ENCODE peak calls at places on chromosomes 1 and 21, in ten cellular contexts. One of them, this sample, is unnamed.

GRCh38 chr1:18111605-18112297 is 4.2 kb downstream of the IGSF21 start:
- DNase-seq in epithelial cell of esophagus: no peak
- DNase-seq in heart right ventricle: no peak
- DNase-seq in lower leg skin: no peak
- DNase-seq in cardiac muscle cell: no peak
- DNase-seq in CD8-positive, alpha-beta T cell: no peak
- DNase-seq in body of pancreas: no peak
- DNase-seq in tibial artery: no peak
- DNase-seq in epithelial cell of proximal tubule: no peak
- DNase-seq in astrocyte of the spinal cord: no peak
- DNase-seq in this sample: no peak

GRCh38 chr1:164155337-164155850 is 403.6 kb upstream of the PBX1 start:
- DNase-seq in cardiac muscle cell: no peak
- DNase-seq in lower leg skin: no peak
- DNase-seq in astrocyte of the spinal cord: no peak
- DNase-seq in CD8-positive, alpha-beta T cell: no peak
- DNase-seq in epithelial cell of proximal tubule: no peak
- DNase-seq in tibial artery: no peak
- DNase-seq in epithelial cell of esophagus: no peak
- DNase-seq in body of pancreas: no peak
- DNase-seq in heart right ventricle: no peak
- DNase-seq in this sample: no peak

GRCh38 chr21:37193676-37194075 is 73.5 kb downstream of the VPS26C start:
- DNase-seq in astrocyte of the spinal cord: no peak
- DNase-seq in lower leg skin: no peak
- DNase-seq in tibial artery: no peak
- DNase-seq in CD8-positive, alpha-beta T cell: no peak
- DNase-seq in cardiac muscle cell: no peak
- DNase-seq in heart right ventricle: no peak
- DNase-seq in epithelial cell of esophagus: no peak
- DNase-seq in body of pancreas: no peak
- DNase-seq in epithelial cell of proximal tubule: no peak
- DNase-seq in this sample: no peak

GRCh38 chr1:184267747-184268146 is 119.1 kb upstream of the C1orf21 start:
- DNase-seq in astrocyte of the spinal cord: no peak
- DNase-seq in epithelial cell of esophagus: no peak
- DNase-seq in body of pancreas: no peak
- DNase-seq in CD8-positive, alpha-beta T cell: no peak
- DNase-seq in cardiac muscle cell: no peak
- DNase-seq in heart right ventricle: no peak
- DNase-seq in tibial artery: no peak
- DNase-seq in epithelial cell of proximal tubule: no peak
- DNase-seq in lower leg skin: no peak
- DNase-seq in this sample: no peak

GRCh38 chr1:117821782-117822447 is 107.5 kb downstream of the GDAP2 start:
- DNase-seq in epithelial cell of esophagus: peak; percentile 94
- DNase-seq in cardiac muscle cell: no peak
- DNase-seq in CD8-positive, alpha-beta T cell: no peak
- DNase-seq in body of pancreas: peak; percentile 58
- DNase-seq in heart right ventricle: no peak
- DNase-seq in astrocyte of the spinal cord: peak; percentile 95
- DNase-seq in epithelial cell of proximal tubule: peak; percentile 58
- DNase-seq in tibial artery: no peak
- DNase-seq in lower leg skin: no peak
- DNase-seq in this sample: no peak

GRCh38 chr1:14929547-14930223 is 223.9 kb upstream of the TMEM51 start:
- DNase-seq in epithelial cell of esophagus: peak; percentile 55
- DNase-seq in cardiac muscle cell: peak; percentile 29
- DNase-seq in heart right ventricle: no peak
- DNase-seq in epithelial cell of proximal tubule: peak; percentile 59
- DNase-seq in tibial artery: no peak
- DNase-seq in astrocyte of the spinal cord: peak; percentile 36
- DNase-seq in lower leg skin: no peak
- DNase-seq in CD8-positive, alpha-beta T cell: no peak
- DNase-seq in body of pancreas: peak; percentile 26
- DNase-seq in this sample: peak; percentile 57

GRCh38 chr1:160522622-160523345 is at the start of gene SLAMF6:
- DNase-seq in epithelial cell of esophagus: no peak
- DNase-seq in tibial artery: no peak
- DNase-seq in epithelial cell of proximal tubule: no peak
- DNase-seq in astrocyte of the spinal cord: no peak
- DNase-seq in body of pancreas: no peak
- DNase-seq in cardiac muscle cell: no peak
- DNase-seq in heart right ventricle: no peak
- DNase-seq in CD8-positive, alpha-beta T cell: peak; percentile 56
- DNase-seq in lower leg skin: no peak
- DNase-seq in this sample: no peak

GRCh38 chr1:213123532-213123931 is 72.5 kb downstream of the RPS6KC1 start:
- DNase-seq in CD8-positive, alpha-beta T cell: no peak
- DNase-seq in heart right ventricle: no peak
- DNase-seq in epithelial cell of proximal tubule: peak; percentile 47
- DNase-seq in cardiac muscle cell: no peak
- DNase-seq in body of pancreas: no peak
- DNase-seq in astrocyte of the spinal cord: peak; percentile 74
- DNase-seq in lower leg skin: no peak
- DNase-seq in tibial artery: no peak
- DNase-seq in epithelial cell of esophagus: peak; percentile 83
- DNase-seq in this sample: no peak

GRCh38 chr1:154657547-154657946 is 49.6 kb upstream of the ADAR start:
- DNase-seq in epithelial cell of esophagus: no peak
- DNase-seq in lower leg skin: no peak
- DNase-seq in astrocyte of the spinal cord: no peak
- DNase-seq in epithelial cell of proximal tubule: no peak
- DNase-seq in tibial artery: no peak
- DNase-seq in cardiac muscle cell: peak; percentile 15
- DNase-seq in body of pancreas: no peak
- DNase-seq in CD8-positive, alpha-beta T cell: no peak
- DNase-seq in heart right ventricle: no peak
- DNase-seq in this sample: no peak

GRCh38 chr1:216332462-216332861 is 90.8 kb downstream of the USH2A start:
- DNase-seq in heart right ventricle: no peak
- DNase-seq in CD8-positive, alpha-beta T cell: no peak
- DNase-seq in tibial artery: no peak
- DNase-seq in epithelial cell of esophagus: no peak
- DNase-seq in astrocyte of the spinal cord: no peak
- DNase-seq in epithelial cell of proximal tubule: no peak
- DNase-seq in body of pancreas: no peak
- DNase-seq in cardiac muscle cell: no peak
- DNase-seq in lower leg skin: no peak
- DNase-seq in this sample: no peak

GRCh38 chr1:56719171-56719570 is 74.1 kb downstream of the PRKAA2 start:
- DNase-seq in astrocyte of the spinal cord: no peak
- DNase-seq in epithelial cell of esophagus: no peak
- DNase-seq in heart right ventricle: no peak
- DNase-seq in tibial artery: no peak
- DNase-seq in CD8-positive, alpha-beta T cell: no peak
- DNase-seq in epithelial cell of proximal tubule: no peak
- DNase-seq in body of pancreas: no peak
- DNase-seq in lower leg skin: no peak
- DNase-seq in cardiac muscle cell: no peak
- DNase-seq in this sample: no peak

GRCh38 chr1:55352080-55352800 is 137.1 kb upstream of the USP24 start:
- DNase-seq in body of pancreas: no peak
- DNase-seq in tibial artery: peak; percentile 37
- DNase-seq in CD8-positive, alpha-beta T cell: no peak
- DNase-seq in lower leg skin: peak; percentile 85
- DNase-seq in heart right ventricle: no peak
- DNase-seq in epithelial cell of esophagus: no peak
- DNase-seq in cardiac muscle cell: no peak
- DNase-seq in astrocyte of the spinal cord: no peak
- DNase-seq in epithelial cell of proximal tubule: no peak
- DNase-seq in this sample: no peak

GRCh38 chr1:55352801-55353180 is 137.6 kb upstream of the USP24 start:
- DNase-seq in tibial artery: no peak
- DNase-seq in epithelial cell of esophagus: no peak
- DNase-seq in heart right ventricle: no peak
- DNase-seq in epithelial cell of proximal tubule: no peak
- DNase-seq in CD8-positive, alpha-beta T cell: no peak
- DNase-seq in body of pancreas: no peak
- DNase-seq in astrocyte of the spinal cord: no peak
- DNase-seq in lower leg skin: peak; percentile 39
- DNase-seq in cardiac muscle cell: no peak
- DNase-seq in this sample: no peak

GRCh38 chr1:55359611-55360010 is 144.4 kb upstream of the USP24 start:
- DNase-seq in body of pancreas: no peak
- DNase-seq in CD8-positive, alpha-beta T cell: no peak
- DNase-seq in epithelial cell of proximal tubule: no peak
- DNase-seq in astrocyte of the spinal cord: no peak
- DNase-seq in cardiac muscle cell: no peak
- DNase-seq in heart right ventricle: no peak
- DNase-seq in lower leg skin: no peak
- DNase-seq in tibial artery: no peak
- DNase-seq in epithelial cell of esophagus: no peak
- DNase-seq in this sample: no peak

GRCh38 chr1:55355549-55355948 is 140.4 kb upstream of the USP24 start:
- DNase-seq in astrocyte of the spinal cord: no peak
- DNase-seq in body of pancreas: no peak
- DNase-seq in heart right ventricle: no peak
- DNase-seq in cardiac muscle cell: no peak
- DNase-seq in tibial artery: no peak
- DNase-seq in epithelial cell of proximal tubule: no peak
- DNase-seq in epithelial cell of esophagus: no peak
- DNase-seq in lower leg skin: no peak
- DNase-seq in CD8-positive, alpha-beta T cell: no peak
- DNase-seq in this sample: no peak

GRCh38 chr1:55353709-55354620 is 138.8 kb upstream of the USP24 start:
- DNase-seq in CD8-positive, alpha-beta T cell: no peak
- DNase-seq in lower leg skin: peak; percentile 87
- DNase-seq in epithelial cell of esophagus: peak; percentile 80
- DNase-seq in tibial artery: no peak
- DNase-seq in astrocyte of the spinal cord: no peak
- DNase-seq in epithelial cell of proximal tubule: no peak
- DNase-seq in body of pancreas: no peak
- DNase-seq in heart right ventricle: no peak
- DNase-seq in cardiac muscle cell: peak; percentile 5
- DNase-seq in this sample: no peak
- TF ChIP-seq CTCF in CD8-positive, alpha-beta T cell: no peak
- TF ChIP-seq CTCF in lower leg skin: no peak
- TF ChIP-seq CTCF in epithelial cell of esophagus: no peak
- TF ChIP-seq CTCF in tibial artery: no peak
- TF ChIP-seq CTCF in astrocyte of the spinal cord: no peak
- TF ChIP-seq CTCF in epithelial cell of proximal tubule: no peak
- TF ChIP-seq CTCF in body of pancreas: no peak
- TF ChIP-seq CTCF in heart right ventricle: no peak
- TF ChIP-seq CTCF in cardiac muscle cell: no peak
- TF ChIP-seq CTCF in this sample: no peak

DNA sequence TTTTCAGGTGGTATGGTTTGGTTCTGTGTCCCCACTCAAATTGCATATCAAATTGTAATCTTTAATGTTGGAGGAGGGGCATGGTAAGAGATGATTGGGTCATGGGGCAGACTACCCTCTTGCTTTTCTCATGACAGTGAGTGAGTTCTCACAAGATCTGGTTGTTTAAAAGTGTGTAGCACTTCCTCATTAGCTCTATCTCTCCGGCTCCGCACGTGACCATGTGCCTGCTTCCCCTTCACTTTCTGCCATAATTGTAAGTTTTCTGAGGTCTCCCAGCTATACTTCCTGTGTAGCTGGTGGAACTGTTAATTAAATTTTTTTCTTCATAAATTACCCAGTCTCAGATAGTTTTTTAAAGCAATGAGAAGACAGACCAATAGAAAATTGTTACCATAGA is 843.2 kb downstream of the AMY1C start:
- DNase-seq in lower leg skin: no peak
- DNase-seq in epithelial cell of proximal tubule: no peak
- DNase-seq in CD8-positive, alpha-beta T cell: no peak
- DNase-seq in epithelial cell of esophagus: no peak
- DNase-seq in cardiac muscle cell: no peak
- DNase-seq in body of pancreas: no peak
- DNase-seq in tibial artery: no peak
- DNase-seq in astrocyte of the spinal cord: no peak
- DNase-seq in heart right ventricle: no peak
- DNase-seq in this sample: no peak
- H3K4me3 ChIP-seq in lower leg skin: no peak overlapping the region
- H3K4me3 ChIP-seq in epithelial cell of proximal tubule: no peak overlapping the region
- H3K4me3 ChIP-seq in CD8-positive, alpha-beta T cell: no peak overlapping the region
- H3K4me3 ChIP-seq in epithelial cell of esophagus: no peak overlapping the region
- H3K4me3 ChIP-seq in cardiac muscle cell: no peak overlapping the region
- H3K4me3 ChIP-seq in body of pancreas: no peak overlapping the region
- H3K4me3 ChIP-seq in tibial artery: no peak overlapping the region
- H3K4me3 ChIP-seq in astrocyte of the spinal cord: no peak overlapping the region
- H3K4me3 ChIP-seq in heart right ventricle: no peak overlapping the region
- H3K4me3 ChIP-seq in this sample: no peak overlapping the region

DNA sequence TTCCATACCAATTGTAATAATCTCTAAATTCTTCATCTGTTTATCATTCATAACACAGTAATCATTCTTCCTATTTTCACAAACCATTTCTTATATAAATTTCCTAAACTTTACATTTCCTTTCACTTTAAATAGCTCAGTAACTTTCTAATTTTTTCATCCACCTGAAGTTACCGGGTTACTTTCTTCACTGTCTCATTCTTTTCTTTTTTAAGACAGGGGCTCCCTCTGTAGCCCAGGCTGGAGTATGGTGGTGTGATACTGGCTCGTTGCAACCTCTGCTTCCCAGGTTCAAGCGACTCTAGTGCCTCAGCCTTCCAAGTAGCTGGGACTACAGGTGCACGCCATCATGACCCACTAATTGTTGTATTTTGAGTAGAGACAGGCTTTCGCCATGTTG is 41.3 kb downstream of the RERE start:
- DNase-seq in cardiac muscle cell: no peak
- DNase-seq in epithelial cell of proximal tubule: no peak
- DNase-seq in body of pancreas: no peak
- DNase-seq in tibial artery: no peak
- DNase-seq in heart right ventricle: no peak
- DNase-seq in CD8-positive, alpha-beta T cell: no peak
- DNase-seq in lower leg skin: no peak
- DNase-seq in epithelial cell of esophagus: no peak
- DNase-seq in astrocyte of the spinal cord: no peak
- DNase-seq in this sample: no peak
- TF ChIP-seq CTCF in cardiac muscle cell: no peak
- TF ChIP-seq CTCF in epithelial cell of proximal tubule: peak; percentile 33
- TF ChIP-seq CTCF in body of pancreas: no peak
- TF ChIP-seq CTCF in tibial artery: no peak
- TF ChIP-seq CTCF in heart right ventricle: no peak
- TF ChIP-seq CTCF in CD8-positive, alpha-beta T cell: no peak
- TF ChIP-seq CTCF in lower leg skin: no peak
- TF ChIP-seq CTCF in epithelial cell of esophagus: no peak
- TF ChIP-seq CTCF in astrocyte of the spinal cord: no peak
- TF ChIP-seq CTCF in this sample: no peak

DNA sequence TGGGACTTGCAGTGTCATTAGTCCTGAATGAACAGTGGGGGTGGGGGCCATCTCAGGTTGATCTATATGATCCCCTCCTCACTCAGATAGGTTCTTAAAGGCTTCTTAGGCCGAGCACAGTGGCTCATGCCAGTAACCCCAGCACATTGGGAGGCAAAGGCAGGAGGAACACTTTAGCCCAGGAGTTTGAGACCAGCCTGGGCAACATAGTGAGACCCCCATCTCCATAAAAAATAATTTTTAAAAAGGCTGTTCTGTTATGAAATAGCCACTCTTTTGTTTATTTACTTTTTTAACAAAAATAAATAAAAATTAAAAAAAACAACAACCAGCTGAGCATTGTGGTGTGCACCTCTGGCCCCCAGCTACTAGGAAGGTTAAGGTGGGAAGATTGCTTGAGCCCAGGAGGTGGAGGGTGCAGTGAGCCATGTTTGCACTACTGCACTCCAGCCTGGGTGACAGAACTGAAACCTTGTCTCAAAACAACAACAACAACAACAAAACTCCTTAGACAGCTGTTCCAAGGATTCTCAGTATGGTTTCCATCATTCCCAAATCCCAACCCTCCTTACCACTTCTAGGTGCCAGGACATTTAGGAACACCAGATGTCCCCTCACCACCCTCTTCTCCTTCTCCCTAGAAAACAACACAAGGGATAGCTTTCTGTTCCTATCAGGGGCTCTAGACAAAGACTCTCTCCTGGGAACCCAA is 2.0 kb upstream of the TRAPPC3 start:
- DNase-seq in tibial artery: no peak
- DNase-seq in CD8-positive, alpha-beta T cell: no peak
- DNase-seq in epithelial cell of esophagus: no peak
- DNase-seq in lower leg skin: no peak
- DNase-seq in epithelial cell of proximal tubule: no peak
- DNase-seq in body of pancreas: no peak
- DNase-seq in cardiac muscle cell: no peak
- DNase-seq in astrocyte of the spinal cord: no peak
- DNase-seq in heart right ventricle: no peak
- DNase-seq in this sample: no peak
- H3K4me3 ChIP-seq in tibial artery: no peak overlapping the region
- H3K4me3 ChIP-seq in CD8-positive, alpha-beta T cell: peak overlapping the region; percentile 36
- H3K4me3 ChIP-seq in epithelial cell of esophagus: no peak overlapping the region
- H3K4me3 ChIP-seq in lower leg skin: no peak overlapping the region
- H3K4me3 ChIP-seq in epithelial cell of proximal tubule: peak overlapping the region; percentile 14
- H3K4me3 ChIP-seq in body of pancreas: no peak overlapping the region
- H3K4me3 ChIP-seq in cardiac muscle cell: no peak overlapping the region
- H3K4me3 ChIP-seq in astrocyte of the spinal cord: no peak overlapping the region
- H3K4me3 ChIP-seq in heart right ventricle: no peak overlapping the region
- H3K4me3 ChIP-seq in this sample: peak overlapping the region; percentile 20